ENCODE peak calls at places on chromosomes 16 and 17, in nine cellular contexts. A is ELR; P is lung; S is HFFc6; W is activated CD4-positive, alpha-beta T cell treated with anti-CD3 and anti-CD28 coated beads for 4 hours; B is stomach; J is SK-N-DZ; D is posterior cingulate gyrus; Z is effector memory CD8-positive, alpha-beta T cell. T is an unnamed sample.
A peak's percentile ranks its signal among the peaks of the same experiment; 100 is the strongest.

GRCh38 chr17:49101054-49101534 is 31.5 kb upstream of the B4GALNT2 start:
- DNase-seq in S (peak; percentile 90), D (no peak), B (peak; percentile 40), Z (no peak), A (peak; percentile 87), W (no peak), J (no peak), P (peak; percentile 45), T (no peak)

GRCh38 chr16:75280331-75280804 is 28.9 kb upstream of the BCAR1 start:
- DNase-seq in P (no peak), A (no peak), B (no peak), W (no peak), Z (no peak), D (no peak), S (no peak), J (no peak), T (no peak)

GRCh38 chr17:4632583-4632923 is 8.9 kb downstream of the ALOX15 start:
- DNase-seq in D (no peak), J (peak; percentile 41), W (no peak), A (no peak), B (no peak), Z (no peak), P (no peak), S (no peak), T (no peak)

GRCh38 chr16:4660454-4661007 is 32.8 kb upstream of the NUDT16L1 start:
- DNase-seq in Z (peak; percentile 62), S (no peak), W (peak; percentile 81), J (no peak), D (peak; percentile 61), B (peak; percentile 70), A (peak; percentile 47), P (peak; percentile 77), T (no peak)

GRCh38 chr17:81429813-81430510 is 34.7 kb downstream of the BAHCC1 start:
- DNase-seq in Z (no peak), S (no peak), W (no peak), P (no peak), B (no peak), D (peak; percentile 27), J (no peak), A (peak; percentile 30), T (no peak)

GRCh38 chr16:21264226-21265036 is 13.7 kb downstream of the CRYM start:
- DNase-seq in Z (no peak), J (peak; percentile 15), W (no peak), P (no peak), A (no peak), B (no peak), S (no peak), D (no peak), T (peak; percentile 91)

GRCh38 chr17:8883353-8883752 is 15.9 kb upstream of the PIK3R6 start:
- DNase-seq in P (no peak), W (no peak), Z (no peak), A (no peak), B (no peak), D (no peak), J (no peak), S (no peak), T (no peak)

GRCh38 chr17:51355314-51356083 is 95.2 kb downstream of the UTP18 start:
- DNase-seq in A (no peak), D (no peak), Z (no peak), B (no peak), J (peak; percentile 89), P (no peak), S (no peak), W (no peak), T (peak; percentile 57)

GRCh38 chr16:84375773-84376172 is 7.4 kb downstream of the ATP2C2 start:
- DNase-seq in P (no peak), J (no peak), Z (no peak), A (no peak), W (no peak), B (no peak), S (no peak), D (no peak), T (no peak)

GRCh38 chr16:59192551-59193199 is 458.6 kb upstream of the GOT2 start:
- DNase-seq in J (peak; percentile 36), A (peak; percentile 28), Z (no peak), B (no peak), S (peak; percentile 9), D (no peak), W (peak; percentile 12), P (no peak), T (no peak)

GRCh38 chr17:76714822-76715461 is 4.2 kb upstream of the MXRA7 start:
- DNase-seq in J (no peak), W (peak; percentile 88), D (no peak), B (peak; percentile 72), P (peak; percentile 77), A (peak; percentile 79), S (peak; percentile 50), Z (peak; percentile 82), T (peak; percentile 70)

GRCh38 chr16:64780445-64780844 is 341.4 kb downstream of the CDH11 start:
- DNase-seq in S (no peak), B (no peak), D (no peak), A (no peak), J (peak; percentile 95), W (no peak), Z (no peak), P (no peak), T (no peak)

GRCh38 chr17:48831549-48831883 is 681 bp downstream of the CALCOCO2 start:
- DNase-seq in J (no peak), A (no peak), B (no peak), S (no peak), P (no peak), D (no peak), W (no peak), Z (no peak), T (no peak)

GRCh38 chr16:50473375-50473945 is 74.7 kb upstream of the NKD1 start:
- DNase-seq in S (no peak), J (no peak), A (peak; percentile 55), P (no peak), W (no peak), D (no peak), Z (no peak), B (no peak), T (no peak)

GRCh38 chr17:50539762-50540440 is 7.1 kb upstream of the SPATA20 start:
- DNase-seq in P (no peak), A (no peak), W (no peak), B (peak; percentile 60), Z (no peak), S (no peak), D (no peak), J (no peak), T (no peak)

GRCh38 chr16:71476457-71476856 is 12.7 kb downstream of the ZNF19 start:
- DNase-seq in B (no peak), Z (no peak), S (no peak), A (no peak), P (no peak), D (no peak), W (no peak), J (no peak), T (no peak)

GRCh38 chr17:45060382-45060823 is 714 bp upstream of the NMT1 start:
- DNase-seq in B (no peak), W (no peak), P (no peak), J (no peak), D (no peak), S (no peak), A (no peak), Z (no peak), T (no peak)

GRCh38 chr17:5661486-5662125 is 77.3 kb upstream of the NLRP1 start:
- DNase-seq in W (no peak), P (no peak), A (no peak), S (no peak), J (peak; percentile 20), D (no peak), B (no peak), Z (no peak), T (no peak)

GRCh38 chr17:72580321-72581127 is 459.7 kb downstream of the SOX9 start:
- DNase-seq in D (no peak), S (no peak), Z (no peak), W (no peak), A (no peak), B (peak; percentile 84), J (no peak), P (peak; percentile 44), T (no peak)

GRCh38 chr17:32319548-32319905 is 22.4 kb downstream of the C17orf75 start:
- DNase-seq in B (peak; percentile 83), S (peak; percentile 41), P (peak; percentile 80), D (peak; percentile 45), J (peak; percentile 78), Z (peak; percentile 70), A (peak; percentile 77), W (peak; percentile 78), T (peak; percentile 67)

GRCh38 chr17:4800462-4801185 is 1.5 kb downstream of the C17orf114 start:
- DNase-seq in A (no peak), B (no peak), W (no peak), Z (no peak), P (no peak), J (no peak), D (no peak), S (no peak), T (no peak)

GRCh38 chr17:4576729-4577322 is 7.5 kb upstream of the SMTNL2 start:
- DNase-seq in S (no peak), B (no peak), Z (no peak), D (no peak), W (no peak), J (peak; percentile 79), P (no peak), A (no peak), T (no peak)

GRCh38 chr17:82400206-82400605 is 17.9 kb upstream of the HEXD start:
- DNase-seq in J (no peak), W (no peak), S (no peak), Z (no peak), P (no peak), A (no peak), D (no peak), B (no peak), T (no peak)

GRCh38 chr17:45942284-45942683 is 47.9 kb downstream of the MAPT start:
- DNase-seq in J (no peak), Z (no peak), P (no peak), B (peak; percentile 36), W (no peak), A (peak; percentile 16), S (peak; percentile 6), D (peak; percentile 94), T (peak; percentile 98)

GRCh38 chr16:81697321-81697885 is 81.7 kb upstream of the PLCG2 start:
- DNase-seq in S (peak; percentile 48), A (peak; percentile 63), B (peak; percentile 65), J (peak; percentile 43), W (peak; percentile 45), P (no peak), Z (peak; percentile 25), D (peak; percentile 38), T (peak; percentile 50)

GRCh38 chr16:72481419-72481818 is 309.5 kb upstream of the PMFBP1 start:
- DNase-seq in D (no peak), Z (no peak), W (no peak), A (no peak), B (no peak), J (no peak), S (no peak), P (no peak), T (no peak)

GRCh38 chr17:2090210-2090641 is 35.3 kb downstream of the HIC1 start:
- DNase-seq in D (no peak), A (no peak), B (no peak), J (no peak), S (no peak), W (peak; percentile 28), P (no peak), Z (no peak), T (no peak)

GRCh38 chr16:11151156-11151904 is 104.7 kb downstream of the SOCS1 start:
- DNase-seq in Z (no peak), P (no peak), S (no peak), J (no peak), A (no peak), D (no peak), B (no peak), W (no peak), T (peak; percentile 44)

GRCh38 chr16:50234771-50235556 is 31.4 kb upstream of the ADCY7 start:
- DNase-seq in Z (no peak), W (no peak), J (no peak), B (no peak), A (peak; percentile 24), P (no peak), S (peak; percentile 47), D (no peak), T (no peak)

GRCh38 chr17:77497578-77497934 is 356.8 kb downstream of the SEC14L1 start:
- DNase-seq in W (no peak), B (no peak), D (no peak), S (no peak), P (no peak), A (no peak), Z (no peak), J (no peak), T (no peak)

GRCh38 chr17:77884019-77884418 is 74.5 kb upstream of the TNRC6C start:
- DNase-seq in D (peak; percentile 86), Z (no peak), S (peak; percentile 16), B (no peak), P (no peak), A (no peak), W (peak; percentile 26), J (peak; percentile 92), T (peak; percentile 95)